ENCODE peak calls at places on chromosomes 13 and 19, in four cellular contexts. O is upper lobe of left lung, J is sigmoid colon, I is GM23338. M is an unnamed sample.

GRCh38 chr13:48303331-48304131 is at the start of gene RB1:
- DNase-seq in O (peak), J (peak), I (peak), M (peak)

GRCh38 chr13:28494861-28495585 is at the start of gene FLT1:
- DNase-seq in O (peak), J (no peak), I (peak), M (no peak)

GRCh38 chr13:41942462-41943094 is 18.3 kb downstream of the VWA8 start:
- DNase-seq in O (no peak), J (no peak), I (peak), M (no peak)

GRCh38 chr19:21697171-21697570 is 70.2 kb downstream of the ZNF100 start:
- DNase-seq in O (no peak), J (no peak), I (no peak), M (no peak)

GRCh38 chr13:89097994-89098393 is 1426.8 kb downstream of the SLITRK5 start:
- DNase-seq in O (no peak), J (no peak), I (no peak), M (no peak)

GRCh38 chr19:19106061-19106551 is 32.2 kb downstream of the TMEM161A start:
- DNase-seq in O (peak), J (no peak), I (peak), M (no peak)

GRCh38 chr13:79483302-79483701 is 2.3 kb downstream of the NDFIP2 start:
- DNase-seq in O (no peak), J (no peak), I (no peak), M (no peak)

GRCh38 chr19:16325161-16325527 is 518 bp downstream of the KLF2 start:
- DNase-seq in O (peak), J (peak), I (peak), M (no peak)

GRCh38 chr19:1263198-1263597 is 5.9 kb upstream of the CIRBP start:
- DNase-seq in O (peak), J (no peak), I (no peak), M (no peak)

GRCh38 chr13:77372275-77372674 is 45.4 kb upstream of the MYCBP2 start:
- DNase-seq in O (no peak), J (no peak), I (no peak), M (no peak)

GRCh38 chr19:35139618-35139943 is 957 bp downstream of the FXYD1 start:
- DNase-seq in O (no peak), J (peak), I (no peak), M (no peak)

GRCh38 chr13:30443957-30444404 is 21.7 kb downstream of the UBE2L5 start:
- DNase-seq in O (peak), J (no peak), I (no peak), M (no peak)

GRCh38 chr19:7923295-7924191 is 2.4 kb downstream of the CTXN1 start:
- DNase-seq in O (peak), J (peak), I (no peak), M (no peak)

GRCh38 chr19:7926021-7926726 is at the start of gene CTXN1:
- DNase-seq in O (peak), J (peak), I (peak), M (no peak)

GRCh38 chr19:7924241-7924640 is 1.7 kb downstream of the CTXN1 start:
- DNase-seq in O (no peak), J (no peak), I (no peak), M (no peak)

GRCh38 chr19:7925171-7925837 is 631 bp downstream of the CTXN1 start:
- DNase-seq in O (peak), J (peak), I (peak), M (no peak)

DNA sequence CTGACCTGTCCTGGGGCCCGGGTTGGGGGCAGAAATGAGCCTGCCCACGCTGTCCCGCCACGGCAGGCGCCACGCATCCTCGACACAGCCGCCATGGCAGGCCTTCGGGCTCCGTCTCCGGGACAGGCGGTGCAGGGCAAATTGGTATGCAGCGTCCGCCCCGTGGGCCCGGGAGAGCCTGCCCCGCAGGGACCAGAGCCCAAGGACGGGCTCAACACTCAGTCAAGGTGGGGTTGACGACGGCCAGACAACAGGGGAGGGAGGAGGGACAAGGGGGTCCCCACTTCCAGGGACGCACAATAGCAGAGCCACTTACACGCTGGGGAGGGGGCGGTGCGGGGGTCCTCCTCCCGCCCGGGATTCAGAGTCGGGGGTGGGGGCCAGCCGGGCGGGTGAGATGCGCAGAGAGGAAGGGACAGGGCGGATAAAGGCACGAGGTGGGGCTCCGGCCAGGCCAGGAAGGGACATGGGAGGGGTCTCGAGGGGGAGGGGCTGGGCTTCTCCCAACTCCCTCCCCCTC is 1.2 kb downstream of the CTXN1 start:
- DNase-seq in O (peak), J (no peak), I (peak), M (no peak)
- H3K4me3 ChIP-seq in O (peak), J (peak), I (peak), M (peak)

GRCh38 chr19:13060964-13061927 is 41.4 kb downstream of the LYL1 start:
- DNase-seq in O (peak), J (peak), I (peak), M (no peak)
- TF ChIP-seq POLR2AphosphoS5 in O (no peak), J (peak), I (no peak), M (no peak)

GRCh38 chr19:50173144-50173543 is 10.1 kb upstream of the IZUMO2 start:
- DNase-seq in O (no peak), J (no peak), I (no peak), M (no peak)

GRCh38 chr19:50171752-50172151 is 8.7 kb upstream of the IZUMO2 start:
- DNase-seq in O (no peak), J (no peak), I (no peak), M (no peak)

GRCh38 chr19:50175924-50176323 is 12.8 kb upstream of the IZUMO2 start:
- DNase-seq in O (no peak), J (no peak), I (no peak), M (no peak)

GRCh38 chr19:50174100-50174793 is 11.2 kb upstream of the IZUMO2 start:
- DNase-seq in O (no peak), J (no peak), I (no peak), M (no peak)

GRCh38 chr19:50172726-50173125 is 9.6 kb upstream of the IZUMO2 start:
- DNase-seq in O (no peak), J (no peak), I (no peak), M (no peak)
- H3K27ac ChIP-seq in O (no peak), J (no peak), I (no peak), M (no peak)

DNA sequence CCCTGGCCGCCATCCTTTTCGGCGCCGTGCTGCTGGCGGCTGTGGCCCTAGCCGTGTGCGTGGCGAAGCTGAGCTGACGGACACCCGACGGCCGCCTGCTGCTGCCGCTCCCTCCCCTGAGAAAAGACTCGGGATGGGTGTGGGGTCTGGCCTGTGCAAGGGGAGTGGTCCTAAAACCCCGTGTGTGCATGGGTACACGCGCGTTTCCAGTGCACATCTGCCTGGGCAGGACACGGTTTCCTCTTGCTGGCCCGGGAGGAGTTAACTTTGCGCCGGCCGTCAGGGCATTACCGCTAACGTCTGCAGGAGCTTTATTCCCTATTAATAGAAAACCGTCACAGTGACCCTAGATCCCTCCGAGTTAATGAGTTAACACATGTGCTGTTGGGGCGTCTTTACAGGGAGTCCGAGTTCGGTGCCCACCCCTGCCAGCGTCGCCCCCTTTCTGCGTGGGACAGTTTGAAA is 1.3 kb downstream of the RGS9BP start:
- DNase-seq in O (no peak), J (no peak), I (no peak), M (no peak)
- H3K4me3 ChIP-seq in O (peak), J (peak), I (peak), M (no peak)

DNA sequence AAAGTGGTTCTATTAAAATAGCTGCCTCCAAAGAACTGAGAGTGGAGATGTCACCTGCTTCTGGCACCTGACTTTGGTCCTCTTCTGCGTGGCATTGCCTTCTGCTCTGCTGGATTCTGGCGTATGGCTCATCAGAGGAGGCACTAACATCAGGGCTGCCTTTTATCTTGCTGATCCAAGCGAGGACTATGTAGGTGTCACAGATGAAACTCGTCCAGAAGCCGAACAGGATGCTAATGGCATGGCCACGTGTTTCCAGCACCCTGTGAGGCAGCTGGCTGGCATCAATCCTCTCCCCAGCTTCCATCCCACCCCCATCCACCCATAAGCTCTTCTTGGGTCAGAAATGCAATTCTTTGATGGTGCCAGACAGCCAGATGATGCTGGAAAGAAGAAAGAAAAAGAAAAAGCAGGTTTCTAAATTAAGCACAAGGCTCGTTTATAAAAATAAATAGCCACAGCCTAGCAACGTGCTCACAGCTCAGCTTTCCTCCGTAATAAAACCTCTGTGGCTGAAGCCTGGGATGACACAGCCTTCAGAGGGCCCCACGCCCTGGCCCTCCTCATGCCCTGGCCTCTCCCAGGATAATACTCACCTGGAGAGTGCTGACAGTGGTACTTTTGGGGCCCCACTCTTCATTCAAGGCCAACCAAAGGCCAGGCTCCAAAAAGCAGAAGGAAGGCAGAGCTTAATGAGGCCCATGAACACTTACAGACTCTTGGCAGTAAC is 212.9 kb upstream of the SERP2 start:
- DNase-seq in O (no peak), J (peak), I (no peak), M (no peak)
- TF ChIP-seq POLR2AphosphoS5 in O (no peak), J (peak), I (no peak), M (no peak)

DNA sequence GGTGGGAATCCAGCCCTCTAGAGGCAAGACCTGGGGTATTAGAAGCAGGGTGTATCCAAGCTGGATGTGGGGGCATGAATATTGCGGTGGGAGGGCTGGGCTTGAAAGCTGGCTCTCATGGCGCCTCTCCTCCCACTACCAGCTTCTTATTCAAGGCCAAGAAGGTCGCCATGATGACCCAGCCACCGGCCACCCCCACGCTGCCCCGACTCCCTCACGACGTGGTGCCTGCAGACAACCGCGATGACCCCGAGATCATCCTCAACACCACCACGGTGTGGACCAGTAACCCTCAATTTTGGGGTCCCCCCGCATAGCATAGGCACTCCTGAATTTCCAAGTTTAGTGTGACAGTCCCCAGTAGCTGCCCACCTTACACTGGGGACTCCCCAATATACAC is 41.7 kb downstream of the RYR1 start:
- DNase-seq in O (peak), J (no peak), I (no peak), M (no peak)
- H3K27ac ChIP-seq in O (no peak), J (no peak), I (no peak), M (no peak)

GRCh38 chr13:114130708-114131580 is 1.5 kb downstream of the RASA3 start:
- DNase-seq in O (peak), J (peak), I (peak), M (peak)

GRCh38 chr13:114131581-114132418 is 623 bp downstream of the RASA3 start:
- DNase-seq in O (no peak), J (no peak), I (peak), M (no peak)

GRCh38 chr13:114128624-114129522 is 3.5 kb downstream of the RASA3 start:
- DNase-seq in O (peak), J (peak), I (no peak), M (no peak)

GRCh38 chr13:114129649-114130062 is 2.8 kb downstream of the RASA3 start:
- DNase-seq in O (no peak), J (peak), I (no peak), M (no peak)

GRCh38 chr13:114130131-114130707 is 2.2 kb downstream of the RASA3 start:
- DNase-seq in O (no peak), J (no peak), I (no peak), M (no peak)
- H3K4me3 ChIP-seq in O (peak), J (peak), I (peak), M (peak)

GRCh38 chr13:46751811-46752635 is 44.9 kb downstream of the ESD start:
- DNase-seq in O (no peak), J (no peak), I (peak), M (no peak)

GRCh38 chr13:46756977-46757376 is 40.0 kb downstream of the ESD start:
- DNase-seq in O (no peak), J (no peak), I (no peak), M (no peak)

GRCh38 chr13:46753137-46753536 is 43.8 kb downstream of the ESD start:
- DNase-seq in O (no peak), J (no peak), I (no peak), M (no peak)

GRCh38 chr13:46753917-46754316 is 43.0 kb downstream of the ESD start:
- DNase-seq in O (no peak), J (no peak), I (no peak), M (no peak)

DNA sequence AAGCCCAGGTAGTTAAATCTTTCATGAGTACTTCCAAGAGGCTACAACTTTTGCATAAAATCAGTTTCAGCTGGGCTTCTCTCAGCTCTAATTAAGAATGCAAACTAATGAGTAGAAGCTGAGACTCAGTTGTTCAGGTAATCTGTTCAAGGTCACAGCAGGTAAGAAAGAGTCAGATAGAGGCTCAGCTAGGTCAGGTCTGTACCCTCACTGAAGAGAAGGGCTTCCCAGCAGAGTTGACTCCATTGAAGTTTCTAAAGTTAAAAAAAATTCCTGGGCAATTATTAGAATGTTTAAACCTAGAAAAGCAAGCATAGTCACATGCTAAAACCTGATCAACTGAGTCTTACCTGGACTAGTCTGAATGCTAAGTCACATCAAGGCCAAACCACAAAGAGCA is 42.1 kb downstream of the ESD start:
- DNase-seq in O (no peak), J (no peak), I (no peak), M (no peak)
- TF ChIP-seq POLR2AphosphoS5 in O (no peak), J (no peak), I (no peak), M (no peak)

DNA sequence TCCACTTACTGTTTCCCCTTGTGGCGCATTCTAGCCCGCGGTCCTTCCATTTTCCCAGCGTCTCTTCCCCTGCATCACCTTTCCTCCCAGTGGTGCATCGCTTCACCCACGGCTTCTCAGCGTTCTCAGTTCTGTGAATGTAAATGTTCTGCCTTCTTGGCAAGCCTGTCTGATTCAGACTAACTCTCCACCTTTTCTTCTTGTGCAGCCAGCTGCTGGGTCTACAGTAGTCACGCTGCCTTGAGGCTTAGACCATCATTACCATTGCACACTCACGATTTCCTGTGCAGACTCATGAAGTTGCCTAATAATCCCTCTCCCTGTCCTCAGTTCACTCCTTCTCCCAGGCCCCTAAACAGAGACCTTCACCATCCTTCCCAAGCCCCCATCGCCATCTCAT is 75.0 kb downstream of the DHRS12 start:
- DNase-seq in O (no peak), J (no peak), I (peak), M (peak)
- H3K27ac ChIP-seq in O (no peak), J (no peak), I (no peak), M (peak)